ENCODE peak calls at places on chromosomes 7 and 10, in nine cellular contexts. X is astrocyte; N is aorta; J is neuronal stem cell; I is GM23338; D is transverse colon; M is neural progenitor cell; L is WERI-Rb-1; P is CD4-positive, alpha-beta memory T cell. V is an unnamed sample. For H3K36me3 and H3K27me3, the result is how much of the 10 kb centered on the place peaks cover.

GRCh38 chr7:104267701-104268368 is 60.0 kb upstream of the ORC5 start:
- DNase-seq in X (no peak), N (no peak), J (no peak), I (peak), D (no peak), M (no peak), L (no peak), P (no peak), V (peak)

GRCh38 chr10:21057989-21058388 is 160.9 kb upstream of the NEBL start:
- DNase-seq in X (no peak), N (no peak), J (no peak), I (peak), D (no peak), M (peak), L (no peak), P (no peak), V (no peak)

GRCh38 chr10:19654576-19654975 is 161.7 kb upstream of the PLXDC2 start:
- DNase-seq in X (peak), N (no peak), J (no peak), I (no peak), D (no peak), M (no peak), L (no peak), P (no peak), V (no peak)

GRCh38 chr10:21969326-21970287 is 33.9 kb downstream of the DNAJC1 start:
- DNase-seq in X (peak), N (no peak), J (no peak), I (no peak), D (no peak), M (no peak), L (no peak), P (no peak), V (no peak)

GRCh38 chr7:35700327-35700726 is 5.4 kb upstream of the HERPUD2 start:
- DNase-seq in X (no peak), N (no peak), J (no peak), I (no peak), D (no peak), M (no peak), L (no peak), P (no peak), V (no peak)

GRCh38 chr10:22414146-22414545 is 68.8 kb downstream of the SPAG6 start:
- DNase-seq in X (peak), N (no peak), J (no peak), I (no peak), D (no peak), M (no peak), L (no peak), P (no peak), V (no peak)

GRCh38 chr10:122019414-122019975 is 30.5 kb downstream of the TACC2 start:
- DNase-seq in X (no peak), N (no peak), J (peak), I (peak), D (peak), M (peak), L (peak), P (no peak), V (peak)

GRCh38 chr7:158024351-158024715 is 563.3 kb downstream of the PTPRN2 start:
- DNase-seq in X (no peak), N (no peak), J (no peak), I (no peak), D (no peak), M (no peak), L (no peak), P (no peak), V (no peak)

GRCh38 chr7:151757274-151757673 is 119.6 kb downstream of the PRKAG2 start:
- DNase-seq in X (peak), N (no peak), J (no peak), I (no peak), D (no peak), M (no peak), L (no peak), P (no peak), V (no peak)

GRCh38 chr10:6504296-6504695 is 75.8 kb downstream of the PRKCQ start:
- DNase-seq in X (no peak), N (no peak), J (no peak), I (no peak), D (no peak), M (no peak), L (no peak), P (no peak), V (no peak)

GRCh38 chr7:96778263-96778662 is 68.6 kb upstream of the SEM1 start:
- DNase-seq in X (no peak), N (no peak), J (no peak), I (peak), D (no peak), M (peak), L (peak), P (no peak), V (peak)

GRCh38 chr10:61078542-61078941 is 134.6 kb upstream of the RHOBTB1 start:
- DNase-seq in X (no peak), N (no peak), J (no peak), I (no peak), D (no peak), M (no peak), L (no peak), P (no peak), V (no peak)

GRCh38 chr7:127692200-127692599 is 40.2 kb downstream of the SND1 start:
- DNase-seq in X (no peak), N (no peak), J (no peak), I (no peak), D (no peak), M (no peak), L (no peak), P (no peak), V (no peak)

GRCh38 chr7:127690806-127691205 is 38.8 kb downstream of the SND1 start:
- DNase-seq in X (no peak), N (no peak), J (no peak), I (no peak), D (no peak), M (peak), L (peak), P (no peak), V (no peak)

GRCh38 chr7:127689194-127689772 is 37.3 kb downstream of the SND1 start:
- DNase-seq in X (no peak), N (no peak), J (no peak), I (no peak), D (no peak), M (no peak), L (no peak), P (no peak), V (no peak)

GRCh38 chr7:127690337-127690736 is 38.3 kb downstream of the SND1 start:
- DNase-seq in X (no peak), N (no peak), J (no peak), I (no peak), D (no peak), M (no peak), L (no peak), P (no peak), V (no peak)
- H3K36me3 ChIP-seq in X (under half), N (under half), J (half or more), I (under half), D (under half), M (under half), L (under half), P (under half), V (under half)

GRCh38 chr10:72087969-72088878 is at the start of gene SPOCK2:
- DNase-seq in X (no peak), N (no peak), J (peak), I (peak), D (peak), M (peak), L (no peak), P (peak), V (peak)

GRCh38 chr10:72092171-72092924 is 4.0 kb upstream of the SPOCK2 start:
- DNase-seq in X (no peak), N (no peak), J (no peak), I (no peak), D (no peak), M (no peak), L (no peak), P (no peak), V (no peak)

GRCh38 chr10:72089618-72090017 is 1.3 kb upstream of the SPOCK2 start:
- DNase-seq in X (no peak), N (no peak), J (no peak), I (no peak), D (peak), M (no peak), L (no peak), P (no peak), V (no peak)

GRCh38 chr10:72088879-72089585 is 681 bp upstream of the SPOCK2 start:
- DNase-seq in X (no peak), N (no peak), J (no peak), I (peak), D (no peak), M (peak), L (no peak), P (no peak), V (peak)

DNA sequence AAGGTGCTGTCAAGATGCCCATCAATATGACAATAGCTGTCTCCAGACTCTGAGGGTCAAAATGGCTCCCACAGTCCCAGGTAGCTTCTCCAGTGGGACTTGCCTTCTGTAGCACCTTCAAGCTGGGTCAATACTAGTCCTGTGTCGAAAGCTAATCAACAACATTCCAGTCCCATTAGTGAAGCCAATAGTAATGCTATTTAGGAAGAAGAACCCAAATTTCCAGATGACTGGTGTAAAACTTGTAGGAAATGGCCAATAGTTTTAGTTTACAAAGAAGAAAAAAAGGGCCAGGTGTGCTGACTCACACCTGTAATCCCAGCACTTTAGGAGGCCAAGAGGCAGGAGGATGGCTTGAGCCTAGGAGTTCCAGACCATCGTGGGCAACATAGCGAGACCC is 2.0 kb upstream of the SPOCK2 start:
- DNase-seq in X (no peak), N (no peak), J (no peak), I (no peak), D (no peak), M (no peak), L (no peak), P (no peak), V (no peak)
- H3K27me3 ChIP-seq in X (half or more), N (under half), J (under half), I (half or more), D (under half), M (half or more), L (under half), P (under half), V (under half)

GRCh38 chr7:44348300-44348699 is 22.9 kb upstream of the CAMK2B start:
- DNase-seq in X (no peak), N (no peak), J (no peak), I (peak), D (no peak), M (peak), L (peak), P (no peak), V (peak)

GRCh38 chr7:44348851-44349781 is 23.7 kb upstream of the CAMK2B start:
- DNase-seq in X (no peak), N (no peak), J (no peak), I (peak), D (no peak), M (peak), L (no peak), P (no peak), V (peak)

DNA sequence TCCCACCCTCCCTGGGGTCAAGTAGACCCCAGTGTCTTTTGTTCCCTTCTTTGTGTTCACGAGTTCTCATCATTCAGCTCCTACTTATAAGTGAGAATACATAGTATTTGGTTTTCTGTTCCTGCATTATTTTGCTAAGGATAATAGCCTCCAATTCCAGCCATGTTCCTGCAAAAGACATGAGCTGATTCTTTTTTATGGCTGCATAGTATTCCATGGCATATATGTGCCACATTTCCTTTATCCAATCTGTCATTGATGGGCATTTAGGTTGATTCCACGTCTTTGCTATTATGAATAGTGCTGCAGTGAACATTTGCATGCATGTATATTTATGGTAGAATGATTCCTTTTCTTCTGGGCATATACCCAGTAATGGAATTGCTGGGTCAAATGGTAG is 28.3 kb upstream of the CAMK2B start:
- DNase-seq in X (no peak), N (no peak), J (no peak), I (no peak), D (no peak), M (no peak), L (no peak), P (no peak), V (no peak)
- H3K4me3 ChIP-seq in X (no peak), N (no peak), J (no peak), I (no peak), D (no peak), M (no peak), L (no peak), P (no peak), V (no peak)

GRCh38 chr10:80159166-80159888 is 26.8 kb downstream of the PLAC9 start:
- DNase-seq in X (no peak), N (peak), J (no peak), I (no peak), D (no peak), M (no peak), L (no peak), P (no peak), V (no peak)

GRCh38 chr10:80158598-80159127 is 26.1 kb downstream of the PLAC9 start:
- DNase-seq in X (peak), N (peak), J (no peak), I (no peak), D (peak), M (no peak), L (no peak), P (no peak), V (no peak)

GRCh38 chr10:80163741-80164341 is 31.3 kb downstream of the PLAC9 start:
- DNase-seq in X (peak), N (peak), J (peak), I (no peak), D (peak), M (peak), L (no peak), P (no peak), V (no peak)

GRCh38 chr10:80160361-80161128 is 28.0 kb downstream of the PLAC9 start:
- DNase-seq in X (no peak), N (peak), J (no peak), I (no peak), D (no peak), M (no peak), L (no peak), P (no peak), V (no peak)

GRCh38 chr10:80161321-80162084 is 29.0 kb downstream of the PLAC9 start:
- DNase-seq in X (no peak), N (peak), J (no peak), I (peak), D (no peak), M (peak), L (no peak), P (no peak), V (peak)
- H3K36me3 ChIP-seq in X (under half), N (under half), J (under half), I (under half), D (under half), M (under half), L (half or more), P (half or more), V (under half)

GRCh38 chr10:100745882-100746412 is 565 bp downstream of the PAX2 start:
- DNase-seq in X (no peak), N (no peak), J (no peak), I (peak), D (no peak), M (peak), L (no peak), P (no peak), V (peak)
- H3K27me3 ChIP-seq in X (half or more), N (under half), J (half or more), I (half or more), D (half or more), M (half or more), L (half or more), P (half or more), V (half or more)

GRCh38 chr7:299169-299568 is 9.2 kb downstream of the FOXL3 start:
- DNase-seq in X (no peak), N (no peak), J (no peak), I (no peak), D (no peak), M (no peak), L (no peak), P (no peak), V (peak)

GRCh38 chr7:299628-300027 is 9.7 kb downstream of the FOXL3 start:
- DNase-seq in X (no peak), N (no peak), J (no peak), I (no peak), D (no peak), M (no peak), L (no peak), P (no peak), V (peak)

GRCh38 chr7:297611-298374 is 7.8 kb downstream of the FOXL3 start:
- DNase-seq in X (no peak), N (no peak), J (no peak), I (no peak), D (no peak), M (no peak), L (no peak), P (no peak), V (peak)

GRCh38 chr7:298375-298702 is 8.4 kb downstream of the FOXL3 start:
- DNase-seq in X (no peak), N (no peak), J (no peak), I (no peak), D (no peak), M (no peak), L (no peak), P (no peak), V (peak)

GRCh38 chr7:298739-299138 is 8.8 kb downstream of the FOXL3 start:
- DNase-seq in X (no peak), N (no peak), J (no peak), I (no peak), D (no peak), M (no peak), L (no peak), P (no peak), V (peak)
- H3K4me3 ChIP-seq in X (no peak), N (no peak), J (no peak), I (no peak), D (no peak), M (no peak), L (no peak), P (no peak), V (no peak)

DNA sequence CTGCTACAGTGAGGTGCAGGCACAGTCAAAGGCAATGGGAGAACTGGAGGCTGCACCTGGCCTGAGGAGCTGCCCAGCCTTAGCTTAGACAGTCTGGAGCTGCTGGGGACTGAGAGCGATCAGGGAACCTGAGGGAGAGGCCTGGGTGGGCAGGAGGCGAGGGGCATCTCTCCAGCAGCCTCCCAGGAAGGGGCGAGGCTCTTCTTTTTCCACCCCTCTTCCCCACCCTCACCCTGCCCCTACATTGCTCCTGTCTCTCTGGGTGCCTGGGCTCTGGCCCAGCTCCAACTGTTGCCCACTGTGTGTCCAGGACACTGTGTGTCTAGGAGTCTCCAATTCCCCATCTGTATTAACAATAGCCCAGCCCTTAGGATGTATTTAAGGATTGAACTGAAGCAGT is 36.9 kb downstream of the TBATA start:
- DNase-seq in X (no peak), N (no peak), J (no peak), I (no peak), D (no peak), M (no peak), L (no peak), P (no peak), V (no peak)
- H3K36me3 ChIP-seq in X (under half), N (under half), J (under half), I (under half), D (under half), M (under half), L (under half), P (under half), V (under half)

GRCh38 chr7:1663243-1663642 is 6.8 kb upstream of the ELFN1 start:
- DNase-seq in X (no peak), N (peak), J (no peak), I (no peak), D (no peak), M (no peak), L (no peak), P (no peak), V (peak)

GRCh38 chr7:1663857-1664651 is 6.0 kb upstream of the ELFN1 start:
- DNase-seq in X (no peak), N (peak), J (peak), I (peak), D (peak), M (peak), L (no peak), P (no peak), V (peak)

GRCh38 chr7:1662101-1662500 is 8.0 kb upstream of the ELFN1 start:
- DNase-seq in X (no peak), N (peak), J (no peak), I (no peak), D (no peak), M (no peak), L (no peak), P (no peak), V (peak)

GRCh38 chr7:1661461-1661860 is 8.6 kb upstream of the ELFN1 start:
- DNase-seq in X (no peak), N (no peak), J (no peak), I (no peak), D (no peak), M (no peak), L (no peak), P (no peak), V (no peak)

DNA sequence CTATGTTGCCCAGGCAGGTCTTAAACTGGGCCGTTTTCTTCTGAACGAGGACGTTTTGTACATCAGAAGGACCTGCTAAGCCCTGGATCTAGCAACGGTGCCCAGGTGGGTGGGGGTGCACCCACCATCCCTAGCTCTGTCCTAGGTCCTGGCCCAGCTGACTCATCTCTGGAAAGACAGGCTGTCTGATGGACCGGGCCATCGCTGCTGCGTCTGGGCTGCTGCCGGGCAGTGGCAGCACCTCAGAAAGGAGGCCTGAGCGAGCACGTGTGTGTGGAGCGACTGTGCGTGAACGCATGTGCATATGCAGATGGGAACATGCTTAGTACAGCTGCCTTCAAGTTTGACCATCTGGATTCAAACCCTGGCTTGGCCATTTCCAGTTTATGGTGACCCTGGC is 7.3 kb upstream of the ELFN1 start:
- DNase-seq in X (no peak), N (peak), J (no peak), I (no peak), D (no peak), M (no peak), L (no peak), P (no peak), V (peak)
- H3K27me3 ChIP-seq in X (under half), N (under half), J (under half), I (half or more), D (half or more), M (half or more), L (under half), P (under half), V (under half)

DNA sequence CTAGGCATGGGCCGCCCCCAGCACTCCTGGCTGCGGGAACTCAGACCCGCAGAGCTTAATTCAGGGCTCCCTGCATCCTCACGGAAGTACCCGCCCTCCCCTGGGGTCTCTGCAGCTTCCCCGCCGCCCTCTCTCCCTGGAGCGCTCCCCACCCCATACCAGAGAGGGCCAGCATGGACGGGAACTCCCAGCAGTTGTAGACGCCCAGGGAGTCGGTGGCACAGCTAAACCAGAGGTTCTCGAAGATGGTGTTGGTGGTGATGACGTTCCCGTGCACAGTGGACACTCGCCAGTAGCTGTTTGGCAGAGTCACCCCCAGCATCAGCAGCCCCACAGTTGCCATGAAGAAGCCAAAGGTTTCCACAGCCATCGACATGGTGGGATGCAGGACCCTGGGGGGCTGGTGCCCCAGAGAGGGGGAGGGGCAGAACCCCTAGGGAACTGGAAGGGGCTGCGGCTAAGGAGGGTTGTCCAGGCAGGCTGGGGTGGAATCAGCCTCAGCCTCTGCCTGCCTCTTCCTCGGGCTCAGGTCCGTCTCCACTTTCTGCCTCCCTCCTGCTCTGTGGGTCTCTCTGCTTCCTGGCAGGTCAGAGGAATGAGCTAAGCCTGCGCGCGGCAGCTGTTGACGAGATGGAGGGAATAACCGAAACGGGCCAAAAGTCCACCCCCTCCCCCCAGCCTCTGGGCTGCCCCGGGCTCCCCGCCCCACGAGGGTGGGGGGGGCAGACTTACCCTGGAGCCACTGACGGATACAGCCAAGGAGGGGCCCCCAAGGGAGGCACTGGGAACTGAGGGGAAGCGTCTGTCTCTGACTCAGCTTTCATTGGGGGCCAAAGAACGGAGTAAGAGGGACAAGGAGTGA is at the start of gene CLDN15:
- DNase-seq in X (no peak), N (peak), J (no peak), I (no peak), D (peak), M (no peak), L (peak), P (no peak), V (peak)
- H3K4me3 ChIP-seq in X (no peak), N (no peak), J (no peak), I (no peak), D (peak), M (no peak), L (peak), P (no peak), V (no peak)

GRCh38 chr7:42662862-42663261 is 249.0 kb downstream of the C7orf25 start:
- DNase-seq in X (no peak), N (no peak), J (no peak), I (no peak), D (no peak), M (peak), L (no peak), P (no peak), V (no peak)
- H3K36me3 ChIP-seq in X (under half), N (under half), J (under half), I (under half), D (under half), M (under half), L (under half), P (under half), V (under half)

V was measured in H7.